ENCODE peak calls at places on chromosomes 2 and 18, in eight cellular contexts. One of them, this sample, is unnamed.

GRCh38 chr2:31138037-31138962 is at the start of gene GALNT14:
- DNase-seq in small intestine: peak
- DNase-seq in nephron progenitor cell: peak
- DNase-seq in KG1: peak
- DNase-seq in stimulated activated CD8-positive, alpha-beta memory T cell treated with anti-CD3 and anti-CD28 coated beads, Interleukin-4, amount 100 ng/mL, for 1 hour: no peak
- DNase-seq in activated CD8-positive, alpha-beta T cell treated with anti-CD3 and anti-CD28 coated beads, Interleukin-2, amount 10 ng/mL, durations not matched to agents 7 days and 5 days: peak
- DNase-seq in progenitor cell of endocrine pancreas: peak
- DNase-seq in psoas muscle: peak
- DNase-seq in this sample: peak

GRCh38 chr2:37300578-37300977 is 24.1 kb downstream of the PRKD3 start:
- DNase-seq in activated CD8-positive, alpha-beta T cell treated with anti-CD3 and anti-CD28 coated beads, Interleukin-2, amount 10 ng/mL, durations not matched to agents 7 days and 5 days: no peak
- DNase-seq in psoas muscle: no peak
- DNase-seq in KG1: no peak
- DNase-seq in nephron progenitor cell: no peak
- DNase-seq in progenitor cell of endocrine pancreas: no peak
- DNase-seq in stimulated activated CD8-positive, alpha-beta memory T cell treated with anti-CD3 and anti-CD28 coated beads, Interleukin-4, amount 100 ng/mL, for 1 hour: no peak
- DNase-seq in small intestine: no peak
- DNase-seq in this sample: no peak

GRCh38 chr2:175630319-175631246 is 371.5 kb downstream of the LNPK start:
- DNase-seq in nephron progenitor cell: no peak
- DNase-seq in progenitor cell of endocrine pancreas: no peak
- DNase-seq in stimulated activated CD8-positive, alpha-beta memory T cell treated with anti-CD3 and anti-CD28 coated beads, Interleukin-4, amount 100 ng/mL, for 1 hour: no peak
- DNase-seq in activated CD8-positive, alpha-beta T cell treated with anti-CD3 and anti-CD28 coated beads, Interleukin-2, amount 10 ng/mL, durations not matched to agents 7 days and 5 days: no peak
- DNase-seq in small intestine: no peak
- DNase-seq in KG1: no peak
- DNase-seq in psoas muscle: no peak
- DNase-seq in this sample: no peak

GRCh38 chr2:74503506-74504475 is 3.7 kb downstream of the PCGF1 start:
- DNase-seq in small intestine: no peak
- DNase-seq in progenitor cell of endocrine pancreas: no peak
- DNase-seq in activated CD8-positive, alpha-beta T cell treated with anti-CD3 and anti-CD28 coated beads, Interleukin-2, amount 10 ng/mL, durations not matched to agents 7 days and 5 days: no peak
- DNase-seq in psoas muscle: no peak
- DNase-seq in KG1: no peak
- DNase-seq in stimulated activated CD8-positive, alpha-beta memory T cell treated with anti-CD3 and anti-CD28 coated beads, Interleukin-4, amount 100 ng/mL, for 1 hour: no peak
- DNase-seq in nephron progenitor cell: peak
- DNase-seq in this sample: no peak

GRCh38 chr2:216031960-216032689 is 18.8 kb upstream of the MREG start:
- DNase-seq in nephron progenitor cell: no peak
- DNase-seq in activated CD8-positive, alpha-beta T cell treated with anti-CD3 and anti-CD28 coated beads, Interleukin-2, amount 10 ng/mL, durations not matched to agents 7 days and 5 days: no peak
- DNase-seq in progenitor cell of endocrine pancreas: no peak
- DNase-seq in KG1: no peak
- DNase-seq in small intestine: no peak
- DNase-seq in stimulated activated CD8-positive, alpha-beta memory T cell treated with anti-CD3 and anti-CD28 coated beads, Interleukin-4, amount 100 ng/mL, for 1 hour: no peak
- DNase-seq in psoas muscle: no peak
- DNase-seq in this sample: no peak

GRCh38 chr2:73250872-73251846 is 17.1 kb downstream of the CCT7 start:
- DNase-seq in nephron progenitor cell: no peak
- DNase-seq in small intestine: no peak
- DNase-seq in KG1: no peak
- DNase-seq in stimulated activated CD8-positive, alpha-beta memory T cell treated with anti-CD3 and anti-CD28 coated beads, Interleukin-4, amount 100 ng/mL, for 1 hour: no peak
- DNase-seq in activated CD8-positive, alpha-beta T cell treated with anti-CD3 and anti-CD28 coated beads, Interleukin-2, amount 10 ng/mL, durations not matched to agents 7 days and 5 days: no peak
- DNase-seq in progenitor cell of endocrine pancreas: no peak
- DNase-seq in psoas muscle: peak
- DNase-seq in this sample: no peak

GRCh38 chr2:9770308-9771100 is 72.8 kb upstream of the TAF1B start:
- DNase-seq in activated CD8-positive, alpha-beta T cell treated with anti-CD3 and anti-CD28 coated beads, Interleukin-2, amount 10 ng/mL, durations not matched to agents 7 days and 5 days: peak
- DNase-seq in KG1: no peak
- DNase-seq in nephron progenitor cell: peak
- DNase-seq in psoas muscle: peak
- DNase-seq in stimulated activated CD8-positive, alpha-beta memory T cell treated with anti-CD3 and anti-CD28 coated beads, Interleukin-4, amount 100 ng/mL, for 1 hour: no peak
- DNase-seq in progenitor cell of endocrine pancreas: peak
- DNase-seq in small intestine: peak
- DNase-seq in this sample: peak

GRCh38 chr2:45494275-45494977 is 116.6 kb downstream of the SRBD1 start:
- DNase-seq in progenitor cell of endocrine pancreas: peak
- DNase-seq in small intestine: peak
- DNase-seq in psoas muscle: no peak
- DNase-seq in KG1: peak
- DNase-seq in nephron progenitor cell: peak
- DNase-seq in activated CD8-positive, alpha-beta T cell treated with anti-CD3 and anti-CD28 coated beads, Interleukin-2, amount 10 ng/mL, durations not matched to agents 7 days and 5 days: peak
- DNase-seq in stimulated activated CD8-positive, alpha-beta memory T cell treated with anti-CD3 and anti-CD28 coated beads, Interleukin-4, amount 100 ng/mL, for 1 hour: no peak
- DNase-seq in this sample: no peak

GRCh38 chr2:174617713-174618112 is 20.1 kb upstream of the WIPF1 start:
- DNase-seq in psoas muscle: no peak
- DNase-seq in nephron progenitor cell: no peak
- DNase-seq in progenitor cell of endocrine pancreas: no peak
- DNase-seq in activated CD8-positive, alpha-beta T cell treated with anti-CD3 and anti-CD28 coated beads, Interleukin-2, amount 10 ng/mL, durations not matched to agents 7 days and 5 days: no peak
- DNase-seq in KG1: no peak
- DNase-seq in small intestine: peak
- DNase-seq in stimulated activated CD8-positive, alpha-beta memory T cell treated with anti-CD3 and anti-CD28 coated beads, Interleukin-4, amount 100 ng/mL, for 1 hour: no peak
- DNase-seq in this sample: no peak

GRCh38 chr2:23069156-23069555 is 315.8 kb upstream of the KLHL29 start:
- DNase-seq in activated CD8-positive, alpha-beta T cell treated with anti-CD3 and anti-CD28 coated beads, Interleukin-2, amount 10 ng/mL, durations not matched to agents 7 days and 5 days: no peak
- DNase-seq in KG1: no peak
- DNase-seq in psoas muscle: no peak
- DNase-seq in stimulated activated CD8-positive, alpha-beta memory T cell treated with anti-CD3 and anti-CD28 coated beads, Interleukin-4, amount 100 ng/mL, for 1 hour: no peak
- DNase-seq in progenitor cell of endocrine pancreas: no peak
- DNase-seq in small intestine: peak
- DNase-seq in nephron progenitor cell: no peak
- DNase-seq in this sample: no peak

GRCh38 chr18:51621103-51621969 is 423.9 kb upstream of the MEX3C start:
- DNase-seq in progenitor cell of endocrine pancreas: peak
- DNase-seq in stimulated activated CD8-positive, alpha-beta memory T cell treated with anti-CD3 and anti-CD28 coated beads, Interleukin-4, amount 100 ng/mL, for 1 hour: no peak
- DNase-seq in activated CD8-positive, alpha-beta T cell treated with anti-CD3 and anti-CD28 coated beads, Interleukin-2, amount 10 ng/mL, durations not matched to agents 7 days and 5 days: peak
- DNase-seq in nephron progenitor cell: peak
- DNase-seq in KG1: peak
- DNase-seq in psoas muscle: no peak
- DNase-seq in small intestine: peak
- DNase-seq in this sample: peak

GRCh38 chr2:227608469-227609338 is 5.9 kb downstream of the SCYGR3 start:
- DNase-seq in psoas muscle: no peak
- DNase-seq in activated CD8-positive, alpha-beta T cell treated with anti-CD3 and anti-CD28 coated beads, Interleukin-2, amount 10 ng/mL, durations not matched to agents 7 days and 5 days: no peak
- DNase-seq in nephron progenitor cell: no peak
- DNase-seq in progenitor cell of endocrine pancreas: no peak
- DNase-seq in stimulated activated CD8-positive, alpha-beta memory T cell treated with anti-CD3 and anti-CD28 coated beads, Interleukin-4, amount 100 ng/mL, for 1 hour: no peak
- DNase-seq in small intestine: peak
- DNase-seq in KG1: peak
- DNase-seq in this sample: no peak

GRCh38 chr2:60297296-60298010 is 256.0 kb downstream of the BCL11A start:
- DNase-seq in psoas muscle: no peak
- DNase-seq in activated CD8-positive, alpha-beta T cell treated with anti-CD3 and anti-CD28 coated beads, Interleukin-2, amount 10 ng/mL, durations not matched to agents 7 days and 5 days: no peak
- DNase-seq in small intestine: no peak
- DNase-seq in progenitor cell of endocrine pancreas: no peak
- DNase-seq in stimulated activated CD8-positive, alpha-beta memory T cell treated with anti-CD3 and anti-CD28 coated beads, Interleukin-4, amount 100 ng/mL, for 1 hour: no peak
- DNase-seq in nephron progenitor cell: peak
- DNase-seq in KG1: no peak
- DNase-seq in this sample: no peak

GRCh38 chr2:203548887-203549286 is 13.8 kb upstream of the RAPH1 start:
- DNase-seq in activated CD8-positive, alpha-beta T cell treated with anti-CD3 and anti-CD28 coated beads, Interleukin-2, amount 10 ng/mL, durations not matched to agents 7 days and 5 days: no peak
- DNase-seq in KG1: no peak
- DNase-seq in psoas muscle: no peak
- DNase-seq in small intestine: no peak
- DNase-seq in nephron progenitor cell: no peak
- DNase-seq in stimulated activated CD8-positive, alpha-beta memory T cell treated with anti-CD3 and anti-CD28 coated beads, Interleukin-4, amount 100 ng/mL, for 1 hour: no peak
- DNase-seq in progenitor cell of endocrine pancreas: no peak
- DNase-seq in this sample: no peak

GRCh38 chr2:166240387-166241313 is 112.8 kb upstream of the SCN1A start:
- DNase-seq in progenitor cell of endocrine pancreas: no peak
- DNase-seq in KG1: no peak
- DNase-seq in psoas muscle: no peak
- DNase-seq in small intestine: peak
- DNase-seq in stimulated activated CD8-positive, alpha-beta memory T cell treated with anti-CD3 and anti-CD28 coated beads, Interleukin-4, amount 100 ng/mL, for 1 hour: no peak
- DNase-seq in nephron progenitor cell: no peak
- DNase-seq in activated CD8-positive, alpha-beta T cell treated with anti-CD3 and anti-CD28 coated beads, Interleukin-2, amount 10 ng/mL, durations not matched to agents 7 days and 5 days: no peak
- DNase-seq in this sample: no peak

GRCh38 chr18:45920367-45920766 is 46.8 kb downstream of the EPG5 start:
- DNase-seq in psoas muscle: peak
- DNase-seq in activated CD8-positive, alpha-beta T cell treated with anti-CD3 and anti-CD28 coated beads, Interleukin-2, amount 10 ng/mL, durations not matched to agents 7 days and 5 days: no peak
- DNase-seq in KG1: no peak
- DNase-seq in stimulated activated CD8-positive, alpha-beta memory T cell treated with anti-CD3 and anti-CD28 coated beads, Interleukin-4, amount 100 ng/mL, for 1 hour: no peak
- DNase-seq in progenitor cell of endocrine pancreas: no peak
- DNase-seq in small intestine: peak
- DNase-seq in nephron progenitor cell: no peak
- DNase-seq in this sample: no peak

GRCh38 chr2:104836837-104837236 is 17.1 kb upstream of the POU3F3 start:
- DNase-seq in activated CD8-positive, alpha-beta T cell treated with anti-CD3 and anti-CD28 coated beads, Interleukin-2, amount 10 ng/mL, durations not matched to agents 7 days and 5 days: no peak
- DNase-seq in progenitor cell of endocrine pancreas: no peak
- DNase-seq in nephron progenitor cell: no peak
- DNase-seq in stimulated activated CD8-positive, alpha-beta memory T cell treated with anti-CD3 and anti-CD28 coated beads, Interleukin-4, amount 100 ng/mL, for 1 hour: no peak
- DNase-seq in KG1: no peak
- DNase-seq in small intestine: no peak
- DNase-seq in psoas muscle: no peak
- DNase-seq in this sample: no peak

GRCh38 chr2:158504088-158504487 is 47.3 kb downstream of the PKP4 start:
- DNase-seq in stimulated activated CD8-positive, alpha-beta memory T cell treated with anti-CD3 and anti-CD28 coated beads, Interleukin-4, amount 100 ng/mL, for 1 hour: no peak
- DNase-seq in nephron progenitor cell: no peak
- DNase-seq in small intestine: no peak
- DNase-seq in activated CD8-positive, alpha-beta T cell treated with anti-CD3 and anti-CD28 coated beads, Interleukin-2, amount 10 ng/mL, durations not matched to agents 7 days and 5 days: no peak
- DNase-seq in psoas muscle: no peak
- DNase-seq in KG1: no peak
- DNase-seq in progenitor cell of endocrine pancreas: no peak
- DNase-seq in this sample: no peak

GRCh38 chr2:85905891-85906290 is 17.1 kb upstream of the ST3GAL5 start:
- DNase-seq in progenitor cell of endocrine pancreas: no peak
- DNase-seq in activated CD8-positive, alpha-beta T cell treated with anti-CD3 and anti-CD28 coated beads, Interleukin-2, amount 10 ng/mL, durations not matched to agents 7 days and 5 days: no peak
- DNase-seq in small intestine: no peak
- DNase-seq in KG1: no peak
- DNase-seq in nephron progenitor cell: no peak
- DNase-seq in psoas muscle: no peak
- DNase-seq in stimulated activated CD8-positive, alpha-beta memory T cell treated with anti-CD3 and anti-CD28 coated beads, Interleukin-4, amount 100 ng/mL, for 1 hour: no peak
- DNase-seq in this sample: no peak

GRCh38 chr18:11747731-11748130 is 58.7 kb downstream of the GNAL start:
- DNase-seq in small intestine: no peak
- DNase-seq in progenitor cell of endocrine pancreas: no peak
- DNase-seq in psoas muscle: no peak
- DNase-seq in stimulated activated CD8-positive, alpha-beta memory T cell treated with anti-CD3 and anti-CD28 coated beads, Interleukin-4, amount 100 ng/mL, for 1 hour: no peak
- DNase-seq in nephron progenitor cell: no peak
- DNase-seq in activated CD8-positive, alpha-beta T cell treated with anti-CD3 and anti-CD28 coated beads, Interleukin-2, amount 10 ng/mL, durations not matched to agents 7 days and 5 days: no peak
- DNase-seq in KG1: no peak
- DNase-seq in this sample: no peak

GRCh38 chr2:135561925-135562324 is 30.6 kb downstream of the R3HDM1 start:
- DNase-seq in progenitor cell of endocrine pancreas: no peak
- DNase-seq in psoas muscle: no peak
- DNase-seq in stimulated activated CD8-positive, alpha-beta memory T cell treated with anti-CD3 and anti-CD28 coated beads, Interleukin-4, amount 100 ng/mL, for 1 hour: no peak
- DNase-seq in activated CD8-positive, alpha-beta T cell treated with anti-CD3 and anti-CD28 coated beads, Interleukin-2, amount 10 ng/mL, durations not matched to agents 7 days and 5 days: no peak
- DNase-seq in small intestine: no peak
- DNase-seq in KG1: no peak
- DNase-seq in nephron progenitor cell: no peak
- DNase-seq in this sample: no peak

GRCh38 chr2:157264099-157264498 is 6.6 kb downstream of the GALNT5 start:
- DNase-seq in nephron progenitor cell: no peak
- DNase-seq in KG1: no peak
- DNase-seq in psoas muscle: no peak
- DNase-seq in progenitor cell of endocrine pancreas: no peak
- DNase-seq in small intestine: no peak
- DNase-seq in activated CD8-positive, alpha-beta T cell treated with anti-CD3 and anti-CD28 coated beads, Interleukin-2, amount 10 ng/mL, durations not matched to agents 7 days and 5 days: no peak
- DNase-seq in stimulated activated CD8-positive, alpha-beta memory T cell treated with anti-CD3 and anti-CD28 coated beads, Interleukin-4, amount 100 ng/mL, for 1 hour: no peak
- DNase-seq in this sample: no peak

GRCh38 chr18:73669299-73669698 is 478.3 kb downstream of the FBXO15 start:
- DNase-seq in progenitor cell of endocrine pancreas: no peak
- DNase-seq in KG1: no peak
- DNase-seq in nephron progenitor cell: no peak
- DNase-seq in small intestine: no peak
- DNase-seq in stimulated activated CD8-positive, alpha-beta memory T cell treated with anti-CD3 and anti-CD28 coated beads, Interleukin-4, amount 100 ng/mL, for 1 hour: no peak
- DNase-seq in activated CD8-positive, alpha-beta T cell treated with anti-CD3 and anti-CD28 coated beads, Interleukin-2, amount 10 ng/mL, durations not matched to agents 7 days and 5 days: no peak
- DNase-seq in psoas muscle: no peak
- DNase-seq in this sample: no peak

GRCh38 chr2:151793123-151793522 is 35.1 kb downstream of the ARL5A start:
- DNase-seq in activated CD8-positive, alpha-beta T cell treated with anti-CD3 and anti-CD28 coated beads, Interleukin-2, amount 10 ng/mL, durations not matched to agents 7 days and 5 days: no peak
- DNase-seq in stimulated activated CD8-positive, alpha-beta memory T cell treated with anti-CD3 and anti-CD28 coated beads, Interleukin-4, amount 100 ng/mL, for 1 hour: no peak
- DNase-seq in progenitor cell of endocrine pancreas: no peak
- DNase-seq in nephron progenitor cell: no peak
- DNase-seq in KG1: no peak
- DNase-seq in small intestine: no peak
- DNase-seq in psoas muscle: no peak
- DNase-seq in this sample: no peak

GRCh38 chr18:61926532-61926931 is 33.7 kb upstream of the RNF152 start:
- DNase-seq in psoas muscle: no peak
- DNase-seq in activated CD8-positive, alpha-beta T cell treated with anti-CD3 and anti-CD28 coated beads, Interleukin-2, amount 10 ng/mL, durations not matched to agents 7 days and 5 days: peak
- DNase-seq in stimulated activated CD8-positive, alpha-beta memory T cell treated with anti-CD3 and anti-CD28 coated beads, Interleukin-4, amount 100 ng/mL, for 1 hour: no peak
- DNase-seq in progenitor cell of endocrine pancreas: no peak
- DNase-seq in small intestine: no peak
- DNase-seq in KG1: no peak
- DNase-seq in nephron progenitor cell: no peak
- DNase-seq in this sample: no peak

GRCh38 chr2:8481463-8482009 is 200.3 kb upstream of the ID2 start:
- DNase-seq in nephron progenitor cell: no peak
- DNase-seq in small intestine: no peak
- DNase-seq in stimulated activated CD8-positive, alpha-beta memory T cell treated with anti-CD3 and anti-CD28 coated beads, Interleukin-4, amount 100 ng/mL, for 1 hour: no peak
- DNase-seq in progenitor cell of endocrine pancreas: no peak
- DNase-seq in psoas muscle: no peak
- DNase-seq in activated CD8-positive, alpha-beta T cell treated with anti-CD3 and anti-CD28 coated beads, Interleukin-2, amount 10 ng/mL, durations not matched to agents 7 days and 5 days: peak
- DNase-seq in KG1: no peak
- DNase-seq in this sample: no peak

GRCh38 chr2:26008851-26009566 is 24.9 kb upstream of the RAB10 start:
- DNase-seq in stimulated activated CD8-positive, alpha-beta memory T cell treated with anti-CD3 and anti-CD28 coated beads, Interleukin-4, amount 100 ng/mL, for 1 hour: no peak
- DNase-seq in psoas muscle: peak
- DNase-seq in small intestine: peak
- DNase-seq in activated CD8-positive, alpha-beta T cell treated with anti-CD3 and anti-CD28 coated beads, Interleukin-2, amount 10 ng/mL, durations not matched to agents 7 days and 5 days: no peak
- DNase-seq in KG1: peak
- DNase-seq in progenitor cell of endocrine pancreas: no peak
- DNase-seq in nephron progenitor cell: no peak
- DNase-seq in this sample: no peak

GRCh38 chr18:58009166-58009565 is 34.9 kb upstream of the NEDD4L start:
- DNase-seq in KG1: no peak
- DNase-seq in psoas muscle: no peak
- DNase-seq in nephron progenitor cell: no peak
- DNase-seq in activated CD8-positive, alpha-beta T cell treated with anti-CD3 and anti-CD28 coated beads, Interleukin-2, amount 10 ng/mL, durations not matched to agents 7 days and 5 days: no peak
- DNase-seq in small intestine: no peak
- DNase-seq in progenitor cell of endocrine pancreas: no peak
- DNase-seq in stimulated activated CD8-positive, alpha-beta memory T cell treated with anti-CD3 and anti-CD28 coated beads, Interleukin-4, amount 100 ng/mL, for 1 hour: no peak
- DNase-seq in this sample: no peak

GRCh38 chr2:76491503-76491902 is 780.8 kb upstream of the GCFC2 start:
- DNase-seq in activated CD8-positive, alpha-beta T cell treated with anti-CD3 and anti-CD28 coated beads, Interleukin-2, amount 10 ng/mL, durations not matched to agents 7 days and 5 days: no peak
- DNase-seq in psoas muscle: no peak
- DNase-seq in nephron progenitor cell: no peak
- DNase-seq in KG1: no peak
- DNase-seq in small intestine: no peak
- DNase-seq in stimulated activated CD8-positive, alpha-beta memory T cell treated with anti-CD3 and anti-CD28 coated beads, Interleukin-4, amount 100 ng/mL, for 1 hour: no peak
- DNase-seq in progenitor cell of endocrine pancreas: no peak
- DNase-seq in this sample: no peak

GRCh38 chr2:225735844-225736243 is 336.3 kb downstream of the NYAP2 start:
- DNase-seq in progenitor cell of endocrine pancreas: no peak
- DNase-seq in psoas muscle: no peak
- DNase-seq in stimulated activated CD8-positive, alpha-beta memory T cell treated with anti-CD3 and anti-CD28 coated beads, Interleukin-4, amount 100 ng/mL, for 1 hour: no peak
- DNase-seq in small intestine: no peak
- DNase-seq in activated CD8-positive, alpha-beta T cell treated with anti-CD3 and anti-CD28 coated beads, Interleukin-2, amount 10 ng/mL, durations not matched to agents 7 days and 5 days: no peak
- DNase-seq in KG1: no peak
- DNase-seq in nephron progenitor cell: no peak
- DNase-seq in this sample: peak

GRCh38 chr18:47149457-47150028 is 757 bp downstream of the HDHD2 start:
- DNase-seq in nephron progenitor cell: peak
- DNase-seq in stimulated activated CD8-positive, alpha-beta memory T cell treated with anti-CD3 and anti-CD28 coated beads, Interleukin-4, amount 100 ng/mL, for 1 hour: no peak
- DNase-seq in psoas muscle: no peak
- DNase-seq in KG1: no peak
- DNase-seq in small intestine: peak
- DNase-seq in activated CD8-positive, alpha-beta T cell treated with anti-CD3 and anti-CD28 coated beads, Interleukin-2, amount 10 ng/mL, durations not matched to agents 7 days and 5 days: no peak
- DNase-seq in progenitor cell of endocrine pancreas: no peak
- DNase-seq in this sample: peak

This sample was measured in T47D.